ENCODE peak calls at places on chromosomes 5 and 9, in ten cellular contexts. S, A, O, N, K, W, M, E, B and R are unnamed samples.

GRCh38 chr5:116084231-116084630 is 594 bp upstream of the COMMD10 start:
- DNase-seq in S (peak), A (no peak), O (no peak), N (no peak), K (peak), W (no peak), M (no peak), E (no peak), B (no peak), R (no peak)

GRCh38 chr5:36741138-36741537 is 134.7 kb downstream of the SLC1A3 start:
- DNase-seq in S (no peak), A (no peak), O (no peak), N (no peak), K (no peak), W (peak), M (no peak), E (no peak), B (no peak), R (no peak)

GRCh38 chr5:167261309-167262100 is 1029.9 kb upstream of the WWC1 start:
- DNase-seq in S (peak), A (no peak), O (no peak), N (no peak), K (no peak), W (no peak), M (no peak), E (peak), B (peak), R (no peak)

GRCh38 chr5:129359450-129359849 is 100.6 kb upstream of the ADAMTS19 start:
- DNase-seq in S (no peak), A (no peak), O (no peak), N (no peak), K (no peak), W (no peak), M (no peak), E (no peak), B (no peak), R (no peak)

GRCh38 chr9:84447305-84447704 is 106.7 kb upstream of the SLC28A3 start:
- DNase-seq in S (no peak), A (no peak), O (no peak), N (no peak), K (no peak), W (no peak), M (no peak), E (no peak), B (no peak), R (no peak)

GRCh38 chr9:1979815-1980367 is 35.3 kb upstream of the SMARCA2 start:
- DNase-seq in S (peak), A (no peak), O (no peak), N (no peak), K (no peak), W (no peak), M (no peak), E (no peak), B (no peak), R (no peak)

GRCh38 chr9:88991066-88992030 is at the start of gene S1PR3:
- DNase-seq in S (peak), A (peak), O (no peak), N (peak), K (peak), W (no peak), M (no peak), E (no peak), B (no peak), R (peak)

GRCh38 chr5:1524799-1525623 is 1.3 kb upstream of the LPCAT1 start:
- DNase-seq in S (no peak), A (peak), O (no peak), N (no peak), K (no peak), W (peak), M (no peak), E (no peak), B (no peak), R (no peak)

GRCh38 chr5:170481839-170482238 is 22.0 kb upstream of the KCNIP1 start:
- DNase-seq in S (no peak), A (no peak), O (no peak), N (no peak), K (no peak), W (no peak), M (no peak), E (no peak), B (no peak), R (no peak)